ENCODE peak calls at places on chromosomes 6 and 20, in six cellular contexts. G is upper lobe of right lung, I is lower lobe of right lung, K is AG10803, P is body of pancreas, U is GM12865. B is an unnamed sample.

GRCh38 chr6:27547157-27548075 is 74.5 kb upstream of the ZNF184 start:
- DNase-seq in G (no peak), I (no peak), K (peak), P (no peak), U (peak), B (peak)

GRCh38 chr6:133432021-133432989 is 191.1 kb downstream of the EYA4 start:
- DNase-seq in G (no peak), I (no peak), K (no peak), P (no peak), U (no peak), B (no peak)

GRCh38 chr6:129929433-129929832 is 68.3 kb upstream of the TMEM244 start:
- DNase-seq in G (no peak), I (no peak), K (peak), P (no peak), U (no peak), B (no peak)

GRCh38 chr6:166006593-166007301 is 160.9 kb downstream of the TBXT start:
- DNase-seq in G (no peak), I (no peak), K (peak), P (no peak), U (no peak), B (no peak)

GRCh38 chr6:15948930-15949900 is 179.7 kb upstream of the MYLIP start:
- DNase-seq in G (peak), I (peak), K (no peak), P (peak), U (no peak), B (no peak)

GRCh38 chr6:5112065-5112799 is 27.1 kb downstream of the PPP1R3G start:
- DNase-seq in G (no peak), I (no peak), K (peak), P (no peak), U (no peak), B (no peak)

GRCh38 chr6:96089173-96089572 is 73.4 kb downstream of the FUT9 start:
- DNase-seq in G (no peak), I (no peak), K (no peak), P (peak), U (peak), B (no peak)

GRCh38 chr20:62831361-62831788 is 14.5 kb downstream of the COL9A3 start:
- DNase-seq in G (no peak), I (no peak), K (no peak), P (peak), U (no peak), B (no peak)

GRCh38 chr6:111709615-111710398 is 104.1 kb upstream of the TRAF3IP2 start:
- DNase-seq in G (no peak), I (no peak), K (peak), P (peak), U (peak), B (peak)

GRCh38 chr6:99618649-99619408 is 12.2 kb downstream of the PRDM13 start:
- DNase-seq in G (no peak), I (no peak), K (no peak), P (no peak), U (no peak), B (no peak)

GRCh38 chr6:170388113-170388512 is 81.6 kb downstream of the FAM120B start:
- DNase-seq in G (no peak), I (no peak), K (peak), P (peak), U (no peak), B (no peak)

GRCh38 chr6:100175814-100176275 is 181.8 kb upstream of the MCHR2 start:
- DNase-seq in G (no peak), I (no peak), K (peak), P (peak), U (no peak), B (no peak)

GRCh38 chr6:26501482-26501986 is 1.4 kb downstream of the BTN1A1 start:
- DNase-seq in G (peak), I (peak), K (peak), P (peak), U (peak), B (peak)

GRCh38 chr20:24199493-24199892 is 210.9 kb upstream of the GGTLC1 start:
- DNase-seq in G (no peak), I (no peak), K (no peak), P (no peak), U (no peak), B (no peak)

GRCh38 chr20:4045741-4046140 is 30.4 kb upstream of the RNF24 start:
- DNase-seq in G (no peak), I (no peak), K (peak), P (no peak), U (no peak), B (no peak)

GRCh38 chr6:142138876-142139275 is 6.2 kb downstream of the GJE1 start:
- DNase-seq in G (no peak), I (no peak), K (no peak), P (no peak), U (no peak), B (no peak)
- TF ChIP-seq CTCF in G (no peak), I (no peak), K (no peak), P (no peak), U (no peak), B (no peak)

GRCh38 chr6:17167327-17167979 is 65.6 kb downstream of the STMND1 start:
- DNase-seq in G (no peak), I (peak), K (peak), P (peak), U (peak), B (no peak)
- TF ChIP-seq CTCF in G (peak), I (peak), K (peak), P (peak), U (peak), B (no peak)

DNA sequence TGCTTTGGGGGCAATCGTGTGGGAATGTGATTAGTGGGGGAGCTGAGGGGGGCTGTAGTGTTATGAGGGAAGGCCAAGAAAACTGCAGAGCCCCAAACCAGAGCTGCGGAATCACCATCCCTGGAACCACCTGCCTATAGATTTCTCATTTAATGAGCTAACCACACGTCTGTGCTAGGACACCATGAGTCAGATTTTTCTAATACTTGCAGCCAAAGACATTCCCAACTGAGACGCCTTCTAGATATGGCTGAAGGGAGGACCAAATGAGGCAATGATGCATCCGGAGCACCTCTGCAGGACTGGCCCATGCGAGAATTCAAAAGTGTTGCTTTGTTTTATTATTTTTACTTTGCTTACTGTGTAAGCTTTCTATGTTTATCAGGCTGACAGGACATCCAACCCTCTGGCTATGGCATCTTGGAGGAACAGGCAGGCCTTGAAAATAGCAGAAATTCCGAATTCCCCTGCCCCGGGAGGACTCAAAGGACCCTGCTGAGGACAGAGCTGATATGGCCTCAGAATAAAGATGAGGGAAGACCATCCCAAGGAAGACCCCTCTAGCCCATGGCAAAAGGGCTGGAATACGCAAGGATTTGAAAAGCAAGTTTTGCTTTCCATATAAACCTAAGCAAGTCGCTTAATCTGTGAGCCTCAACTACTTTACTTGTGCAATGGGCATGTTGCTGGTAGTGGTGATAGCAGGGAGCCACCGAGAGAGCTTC is 3.1 kb upstream of the PTGIS start:
- DNase-seq in G (no peak), I (no peak), K (no peak), P (no peak), U (no peak), B (no peak)
- TF ChIP-seq CTCF in G (no peak), I (no peak), K (no peak), P (no peak), U (no peak), B (no peak)

DNA sequence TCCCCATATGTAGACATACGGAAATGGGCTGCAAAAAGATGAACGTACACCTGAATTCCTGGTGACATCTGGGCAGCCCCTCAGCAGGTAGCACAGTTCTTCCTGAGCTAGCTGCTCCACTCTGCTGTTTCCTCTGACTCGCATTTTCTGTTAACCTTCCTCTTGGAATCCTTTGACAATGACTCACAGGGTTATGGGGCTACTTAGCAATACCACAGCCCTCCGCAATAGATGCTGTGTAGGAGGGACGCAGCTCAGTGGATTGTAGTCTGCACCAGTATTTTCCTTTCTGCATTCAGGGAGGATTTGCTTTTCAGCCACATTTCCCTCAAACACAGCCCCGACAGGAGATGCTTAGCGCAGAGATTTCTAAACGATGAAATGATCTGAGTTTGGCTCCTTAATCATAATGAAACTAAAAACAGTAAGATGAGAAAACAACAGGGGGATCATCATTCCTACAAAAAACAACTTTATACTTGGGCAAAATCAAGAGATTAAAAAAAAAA is 12.4 kb downstream of the BACH2 start:
- DNase-seq in G (no peak), I (no peak), K (peak), P (peak), U (peak), B (peak)
- TF ChIP-seq CTCF in G (no peak), I (no peak), K (peak), P (no peak), U (no peak), B (no peak)

DNA sequence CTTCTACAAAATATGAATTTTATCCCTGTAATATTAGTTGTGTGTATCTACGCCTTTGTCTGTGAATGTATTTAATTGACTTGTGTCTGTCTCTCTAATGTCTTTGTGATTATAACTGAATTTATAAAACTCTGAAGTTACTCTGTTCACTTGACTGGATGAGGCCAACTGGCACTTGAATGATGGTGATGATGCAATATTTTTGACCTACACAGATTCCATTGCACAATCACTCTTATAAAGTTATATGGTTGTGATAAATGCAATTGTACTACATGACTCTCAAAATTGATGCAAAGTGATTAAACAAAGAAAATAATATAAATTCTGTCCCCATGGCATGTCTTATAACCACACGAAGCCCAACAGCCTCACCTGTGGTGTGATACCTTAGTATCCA is 287.3 kb upstream of the PLN start:
- DNase-seq in G (no peak), I (no peak), K (no peak), P (no peak), U (no peak), B (no peak)
- TF ChIP-seq CTCF in G (no peak), I (no peak), K (no peak), P (no peak), U (no peak), B (no peak)

DNA sequence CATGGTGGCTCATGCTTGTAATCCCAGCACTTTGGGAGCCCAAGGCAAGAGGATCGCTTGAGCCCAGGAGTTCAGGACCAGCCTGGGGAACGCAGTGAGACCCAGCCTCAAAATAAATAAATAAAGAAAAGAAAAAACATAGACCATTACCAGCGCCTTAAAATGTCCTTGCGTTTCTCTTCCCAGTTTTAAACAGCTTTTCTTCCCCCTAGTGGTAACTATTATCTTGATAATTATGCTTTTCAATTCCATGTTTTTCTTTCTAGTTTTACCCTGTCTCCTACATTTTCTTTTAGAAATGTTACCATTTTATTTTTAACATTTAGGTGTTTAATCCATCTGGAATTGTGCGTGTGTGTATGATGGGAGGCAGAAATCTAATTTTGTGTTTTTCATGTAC is 24.4 kb downstream of the DNAH8 start:
- DNase-seq in G (no peak), I (no peak), K (no peak), P (no peak), U (no peak), B (no peak)
- TF ChIP-seq CTCF in G (peak), I (peak), K (peak), P (peak), U (no peak), B (peak)

GRCh38 chr6:132023490-132023889 is 72.3 kb upstream of the CCN2 start:
- DNase-seq in G (no peak), I (no peak), K (no peak), P (no peak), U (no peak), B (no peak)
- TF ChIP-seq CTCF in G (no peak), I (no peak), K (no peak), P (no peak), U (no peak), B (no peak)

DNA sequence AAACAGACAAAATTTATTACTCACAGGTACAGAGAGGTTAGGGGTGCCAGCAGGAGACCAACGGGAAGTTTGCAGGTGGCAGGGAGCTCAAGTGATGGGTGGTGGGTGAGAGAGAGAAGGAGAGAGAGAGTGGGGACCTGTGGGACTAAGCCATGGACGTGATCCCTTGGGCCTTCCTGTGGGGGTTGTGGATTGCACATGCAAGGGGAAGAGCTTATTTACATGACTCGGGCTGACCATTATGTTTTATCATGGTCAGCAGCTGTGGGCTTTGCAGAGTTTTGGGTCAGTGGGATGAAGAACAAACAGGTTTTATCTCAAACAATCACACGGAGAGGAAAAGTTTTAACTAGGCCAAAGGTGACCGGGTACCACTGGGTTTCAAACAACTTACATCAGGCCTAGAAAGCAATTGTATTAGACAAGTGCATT is 156.2 kb upstream of the EXOC2 start:
- DNase-seq in G (no peak), I (no peak), K (no peak), P (no peak), U (no peak), B (no peak)
- TF ChIP-seq CTCF in G (no peak), I (no peak), K (no peak), P (no peak), U (no peak), B (no peak)

DNA sequence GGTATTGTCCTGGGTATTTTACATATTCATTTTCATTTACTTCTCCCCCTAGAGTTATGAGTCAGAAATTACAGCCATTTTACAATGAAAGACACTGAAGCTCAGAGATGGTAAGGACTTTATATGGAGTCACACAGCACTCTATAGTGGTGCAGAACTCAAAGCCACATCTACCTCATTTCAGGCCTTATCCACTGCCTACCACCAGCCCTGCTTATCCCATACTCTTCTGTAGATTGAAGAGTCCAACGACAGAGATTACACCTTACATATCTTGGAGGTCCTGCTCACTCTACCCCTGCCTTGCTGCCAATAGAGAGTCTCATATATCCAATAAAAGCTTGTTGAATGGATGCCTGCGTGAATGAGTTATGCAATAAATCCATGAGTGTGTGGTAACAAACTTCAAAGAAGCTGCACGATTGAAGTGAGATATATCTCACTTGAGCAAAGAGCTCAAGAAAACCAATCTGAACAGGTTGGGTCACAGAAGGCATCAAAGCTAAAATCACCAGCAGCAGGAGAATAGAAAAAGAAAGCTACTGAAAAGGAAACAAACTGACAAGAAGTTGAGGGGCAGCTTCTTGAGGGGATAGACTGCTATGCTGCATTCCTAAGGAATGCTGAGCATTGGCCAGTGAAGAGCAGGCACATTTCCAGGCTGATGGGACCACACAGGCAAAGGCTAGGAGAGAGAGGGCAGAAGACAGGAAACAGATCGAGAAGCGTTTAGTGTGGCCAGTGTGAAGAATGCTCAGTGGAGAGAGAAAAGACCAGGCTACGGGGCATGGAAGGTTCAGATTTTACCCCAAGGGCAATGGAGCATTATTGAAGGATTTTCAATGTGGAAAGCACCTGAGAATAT is 585.6 kb downstream of the DHX35 start:
- DNase-seq in G (no peak), I (no peak), K (no peak), P (no peak), U (no peak), B (no peak)
- TF ChIP-seq CTCF in G (no peak), I (no peak), K (no peak), P (no peak), U (no peak), B (no peak)